ENCODE peak calls at places on chromosomes 3 and 15, in nine cellular contexts. R is GM06990; I is OCI-LY7; S is GM10248; Z is suprapubic skin; C is CD4-positive, alpha-beta T cell; U is cardiac muscle cell; X is GM13976; L is MM.1S. P is an unnamed sample.

GRCh38 chr3:117954131-117954530 is 1080.5 kb downstream of the IGSF11 start:
- DNase-seq in C (no peak), L (no peak), S (no peak), U (no peak), R (no peak), X (no peak), I (no peak), Z (no peak), P (no peak)

GRCh38 chr3:196096382-196096953 is 14.6 kb upstream of the TFRC start:
- DNase-seq in U (no peak), R (peak), Z (peak), X (peak), L (peak), I (peak), C (no peak), S (peak), P (peak)

GRCh38 chr3:10748040-10748439 is 68.0 kb upstream of the SLC6A11 start:
- DNase-seq in I (no peak), R (no peak), S (no peak), L (no peak), X (no peak), U (no peak), Z (no peak), C (no peak), P (no peak)

GRCh38 chr15:98737721-98738120 is 89.4 kb downstream of the IGF1R start:
- DNase-seq in R (no peak), U (no peak), X (no peak), C (no peak), L (no peak), Z (no peak), S (no peak), I (no peak), P (no peak)

GRCh38 chr15:87287156-87287555 is 969.4 kb downstream of the NTRK3 start:
- DNase-seq in U (peak), R (no peak), L (no peak), I (no peak), Z (no peak), C (no peak), X (no peak), S (no peak), P (no peak)

GRCh38 chr3:4413467-4413866 is 53.6 kb downstream of the SUMF1 start:
- DNase-seq in C (no peak), R (no peak), Z (no peak), U (peak), S (no peak), X (no peak), L (no peak), I (no peak), P (no peak)

GRCh38 chr15:90264649-90265048 is 823 bp upstream of the NGRN start:
- DNase-seq in X (no peak), I (peak), L (peak), R (no peak), C (no peak), U (no peak), S (no peak), Z (no peak), P (no peak)

GRCh38 chr15:66832679-66833078 is 130.6 kb downstream of the SMAD6 start:
- DNase-seq in X (no peak), L (no peak), C (no peak), S (no peak), Z (peak), I (peak), R (no peak), U (peak), P (no peak)

GRCh38 chr15:62896969-62897486 is 145.5 kb upstream of the TPM1 start:
- DNase-seq in X (no peak), Z (peak), U (peak), L (no peak), R (no peak), I (no peak), C (no peak), S (no peak), P (no peak)

GRCh38 chr3:53375019-53375418 is 27.7 kb upstream of the DCP1A start:
- DNase-seq in L (peak), Z (no peak), C (peak), U (peak), S (peak), X (peak), I (peak), R (no peak), P (peak)

GRCh38 chr3:73502609-73503560 is 121.9 kb downstream of the PDZRN3 start:
- DNase-seq in Z (no peak), X (peak), R (peak), S (peak), I (peak), U (peak), L (peak), C (peak), P (peak)

GRCh38 chr3:183253961-183254815 is 1.1 kb downstream of the B3GNT5 start:
- DNase-seq in I (no peak), L (no peak), U (peak), S (peak), X (peak), R (peak), Z (no peak), C (no peak), P (peak)

GRCh38 chr15:58221591-58222241 is 83.5 kb downstream of the AQP9 start:
- DNase-seq in S (peak), R (no peak), X (peak), C (no peak), L (peak), U (peak), Z (no peak), I (peak), P (peak)

GRCh38 chr15:58224068-58224467 is 85.9 kb downstream of the AQP9 start:
- DNase-seq in U (peak), I (no peak), C (no peak), L (no peak), X (no peak), R (no peak), Z (no peak), S (no peak), P (no peak)

GRCh38 chr15:58223432-58223831 is 85.3 kb downstream of the AQP9 start:
- DNase-seq in X (no peak), C (no peak), I (no peak), L (no peak), R (no peak), U (no peak), Z (no peak), S (no peak), P (no peak)

GRCh38 chr15:58227706-58228543 is 89.7 kb downstream of the AQP9 start:
- DNase-seq in X (peak), C (peak), Z (peak), R (no peak), U (peak), S (peak), L (peak), I (peak), P (peak)

GRCh38 chr15:58222698-58223097 is 84.5 kb downstream of the AQP9 start:
- DNase-seq in R (no peak), S (no peak), X (no peak), I (no peak), U (no peak), Z (no peak), C (no peak), L (no peak), P (no peak)
- TF ChIP-seq CTCF in R (no peak), S (no peak), X (no peak), I (no peak), U (no peak), Z (no peak), C (no peak), L (no peak), P (no peak)

DNA sequence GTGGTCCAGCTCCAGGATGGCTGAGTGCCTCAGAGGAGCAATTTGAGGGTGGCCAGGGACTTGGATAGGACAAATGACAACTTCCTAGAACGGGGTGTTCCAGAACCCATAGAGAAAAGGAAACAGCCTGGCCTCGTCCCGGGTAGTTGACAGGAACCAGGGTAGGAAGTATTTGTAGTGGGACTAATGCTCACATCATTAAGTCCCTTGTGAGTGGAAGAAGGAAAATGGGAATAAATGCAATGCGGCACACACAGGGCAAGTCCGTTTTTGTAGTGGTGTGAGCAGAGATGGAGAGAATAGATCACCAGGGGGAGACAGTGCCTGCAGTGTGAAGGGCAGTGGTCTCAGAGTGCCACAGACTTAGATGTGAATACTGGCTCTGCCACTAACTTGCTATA is 19.6 kb downstream of the TIMP4 start:
- DNase-seq in I (peak), R (no peak), Z (no peak), L (no peak), U (peak), S (no peak), X (no peak), C (no peak), P (no peak)
- TF ChIP-seq CTCF in I (peak), R (peak), Z (peak), L (no peak), U (peak), S (peak), X (peak), C (no peak), P (no peak)

GRCh38 chr3:127790009-127790533 is 32.2 kb downstream of the MGLL start:
- DNase-seq in L (no peak), Z (no peak), C (no peak), X (no peak), U (no peak), S (no peak), R (no peak), I (no peak), P (no peak)

GRCh38 chr3:127789051-127789450 is 33.3 kb downstream of the MGLL start:
- DNase-seq in X (no peak), U (no peak), C (no peak), Z (no peak), R (no peak), S (no peak), L (no peak), I (no peak), P (no peak)

GRCh38 chr3:127790580-127791183 is 31.6 kb downstream of the MGLL start:
- DNase-seq in X (no peak), L (no peak), Z (no peak), C (no peak), S (no peak), U (no peak), R (no peak), I (no peak), P (no peak)

GRCh38 chr3:127792664-127793292 is 29.5 kb downstream of the MGLL start:
- DNase-seq in X (no peak), S (no peak), Z (no peak), L (no peak), C (no peak), I (no peak), U (peak), R (no peak), P (no peak)

DNA sequence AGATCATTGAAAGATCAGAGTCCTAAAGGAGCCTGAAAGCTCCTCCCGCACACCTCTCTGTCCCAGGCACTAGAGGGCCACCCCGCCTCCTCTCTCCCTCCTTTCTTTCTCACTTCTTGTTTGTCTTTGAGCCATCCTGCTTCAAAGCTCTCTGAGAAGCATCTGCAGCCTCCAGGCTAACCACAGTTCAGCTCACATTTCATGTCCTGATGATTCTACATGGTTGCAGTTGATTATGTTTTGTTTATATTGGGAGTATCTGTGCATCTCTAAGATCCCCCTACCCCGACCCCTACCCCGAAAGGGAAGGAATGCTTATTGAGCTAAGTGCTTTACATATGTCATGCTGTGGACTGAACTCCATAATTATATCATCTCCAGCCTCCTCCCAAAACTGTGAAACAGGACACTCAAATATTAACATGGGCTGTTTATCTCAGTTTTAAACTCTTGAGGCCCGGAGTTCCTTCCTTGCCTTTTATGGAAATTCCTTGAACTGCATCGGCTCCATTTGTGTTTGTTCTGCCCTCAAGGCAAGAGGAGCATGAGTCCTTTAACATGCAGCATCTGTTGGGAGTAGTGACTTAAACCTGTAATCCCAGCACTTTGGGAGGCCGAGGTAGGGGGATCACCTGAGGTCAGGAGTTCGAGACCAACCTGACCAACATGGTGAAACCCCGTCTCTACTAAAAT is 30.9 kb downstream of the MGLL start:
- DNase-seq in U (peak), I (peak), X (peak), S (peak), L (peak), R (no peak), Z (no peak), C (no peak), P (peak)
- TF ChIP-seq CTCF in U (peak), I (peak), X (peak), S (peak), L (peak), R (peak), Z (no peak), C (no peak), P (peak)

DNA sequence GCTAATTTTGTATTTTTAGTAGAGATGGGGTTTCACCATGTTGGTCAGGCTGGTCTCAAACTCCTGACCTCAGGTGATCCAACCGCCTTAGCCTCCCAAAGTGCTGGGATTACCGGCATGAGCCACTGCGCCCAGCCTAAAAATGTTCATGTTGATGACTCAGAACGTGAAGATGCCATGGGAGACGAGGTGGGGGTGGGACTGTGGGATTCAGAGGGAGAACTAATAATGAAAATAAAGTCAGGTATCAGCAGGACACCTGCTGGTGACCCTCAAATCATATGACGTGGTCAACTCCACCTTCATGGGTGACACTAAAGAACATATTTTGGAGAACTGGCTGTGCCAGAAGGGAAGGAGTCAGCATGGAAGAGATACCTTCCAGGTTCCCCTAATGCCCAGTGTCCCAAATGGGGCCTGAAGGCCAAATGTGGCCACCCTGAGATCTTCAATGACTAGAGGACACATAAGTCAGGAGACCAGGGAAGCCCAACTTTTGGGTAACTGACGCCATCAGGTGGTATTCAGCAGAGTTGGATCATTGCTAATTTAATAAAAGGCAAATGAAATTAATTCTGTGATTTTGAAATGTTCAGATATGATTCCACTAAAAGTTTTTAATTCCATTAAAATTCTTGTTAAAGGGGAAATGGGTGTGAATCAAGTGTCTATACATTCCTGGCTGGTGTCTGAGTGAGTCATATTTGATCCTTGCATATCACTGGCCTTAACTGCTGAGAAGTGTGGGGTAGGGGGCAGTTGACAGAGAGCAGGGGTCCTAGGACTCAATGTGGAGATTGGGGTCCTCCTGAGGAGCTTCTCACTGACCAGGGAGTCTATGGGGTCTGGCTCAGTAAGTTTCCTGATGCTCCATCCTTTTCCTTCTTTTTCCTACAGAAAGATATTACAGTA is 88.6 kb upstream of the GSK3B start:
- DNase-seq in S (peak), Z (no peak), R (no peak), X (peak), L (no peak), U (peak), I (peak), C (no peak), P (peak)
- TF ChIP-seq CTCF in S (peak), Z (no peak), R (peak), X (no peak), L (peak), U (peak), I (peak), C (no peak), P (no peak)

GRCh38 chr15:72474912-72475601 is 927 bp downstream of the ARIH1 start:
- DNase-seq in Z (peak), C (peak), S (peak), U (peak), X (peak), R (peak), L (peak), I (peak), P (peak)
- TF ChIP-seq CTCF in Z (no peak), C (peak), S (no peak), U (no peak), X (no peak), R (no peak), L (no peak), I (peak), P (no peak)

DNA sequence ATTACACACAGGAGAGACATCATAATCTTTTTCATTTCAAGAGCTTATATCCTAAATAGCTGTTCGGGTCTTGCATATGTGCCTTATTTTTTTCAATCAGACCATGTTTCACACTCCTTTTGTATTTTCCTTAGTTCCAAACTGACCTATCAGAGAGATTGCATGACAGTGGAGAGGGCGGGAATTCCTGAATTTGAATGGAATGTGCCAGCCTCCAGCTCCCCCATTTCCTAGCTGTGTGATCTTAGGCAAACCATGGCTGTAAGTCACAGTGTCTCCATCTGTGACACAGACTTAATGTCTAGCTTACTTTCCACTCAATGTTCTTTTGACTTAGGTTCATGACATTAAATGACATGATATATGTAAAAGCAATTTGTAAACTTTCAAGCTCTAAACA is 62.0 kb upstream of the CSTA start:
- DNase-seq in U (no peak), L (no peak), X (no peak), C (no peak), Z (no peak), I (no peak), R (no peak), S (no peak), P (no peak)
- TF ChIP-seq CTCF in U (no peak), L (no peak), X (no peak), C (no peak), Z (no peak), I (no peak), R (no peak), S (no peak), P (no peak)

GRCh38 chr15:40938530-40938870 is 9.4 kb downstream of the DLL4 start:
- DNase-seq in S (no peak), X (no peak), I (no peak), R (no peak), C (no peak), Z (no peak), U (no peak), L (no peak), P (no peak)

GRCh38 chr15:40939909-40940801 is 11.0 kb downstream of the DLL4 start:
- DNase-seq in S (no peak), L (no peak), C (no peak), Z (no peak), I (no peak), X (no peak), U (no peak), R (no peak), P (peak)

GRCh38 chr15:40936234-40936708 is 7.1 kb downstream of the DLL4 start:
- DNase-seq in R (no peak), Z (no peak), X (no peak), L (no peak), U (no peak), I (no peak), C (no peak), S (no peak), P (no peak)

GRCh38 chr15:40936709-40937666 is 7.8 kb downstream of the DLL4 start:
- DNase-seq in U (no peak), X (no peak), S (no peak), R (no peak), L (no peak), C (no peak), Z (no peak), I (peak), P (no peak)

GRCh38 chr15:40937762-40938529 is 8.8 kb downstream of the DLL4 start:
- DNase-seq in S (no peak), U (no peak), I (no peak), C (no peak), Z (no peak), X (no peak), L (no peak), R (no peak), P (no peak)
- TF ChIP-seq CTCF in S (no peak), U (peak), I (peak), C (peak), Z (no peak), X (no peak), L (peak), R (peak), P (no peak)

GRCh38 chr3:9251055-9251786 is 1.8 kb upstream of the SRGAP3 start:
- DNase-seq in R (no peak), C (no peak), I (no peak), Z (no peak), S (no peak), X (no peak), L (no peak), U (no peak), P (no peak)

GRCh38 chr3:9249273-9250192 is at the start of gene SRGAP3:
- DNase-seq in Z (peak), C (peak), R (peak), L (peak), X (peak), S (peak), U (peak), I (peak), P (peak)

GRCh38 chr3:9247361-9248231 is 1.9 kb downstream of the SRGAP3 start:
- DNase-seq in U (no peak), S (no peak), Z (no peak), R (no peak), X (no peak), C (no peak), L (no peak), I (no peak), P (no peak)

GRCh38 chr3:9248232-9249191 is 934 bp downstream of the SRGAP3 start:
- DNase-seq in L (no peak), R (no peak), S (no peak), I (no peak), C (peak), Z (no peak), X (no peak), U (no peak), P (no peak)

DNA sequence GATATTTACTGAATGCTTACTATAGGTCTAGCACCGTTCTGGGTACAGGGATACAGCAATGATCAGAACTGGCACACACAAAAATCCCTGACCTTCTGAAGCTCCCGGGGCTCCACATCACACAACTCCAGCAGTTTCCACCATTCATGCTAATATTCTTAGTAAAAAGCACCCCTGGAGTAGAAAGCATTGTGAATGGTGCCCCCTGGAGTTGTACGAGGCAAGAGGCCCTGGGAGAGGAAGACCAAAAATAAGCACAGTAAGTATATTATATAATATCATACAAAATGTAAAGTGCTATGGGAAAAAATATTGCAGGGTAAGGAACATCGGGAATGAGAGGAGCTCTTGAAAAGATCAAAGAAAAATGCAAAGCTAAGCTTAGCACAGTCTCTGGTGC is 790 bp upstream of the SRGAP3 start:
- DNase-seq in Z (no peak), S (no peak), C (no peak), I (no peak), U (no peak), L (no peak), X (no peak), R (no peak), P (no peak)
- TF ChIP-seq CTCF in Z (no peak), S (peak), C (no peak), I (no peak), U (no peak), L (no peak), X (no peak), R (peak), P (no peak)